ENCODE peak calls at places on chromosomes 1 and 21, in five cellular contexts. One of them, this sample, is unnamed.

GRCh38 chr1:111414756-111415155 is 12.8 kb downstream of the OVGP1 start:
- DNase-seq in IMR-90: no peak
- DNase-seq in tibial nerve: no peak
- DNase-seq in neuronal stem cell: no peak
- DNase-seq in breast epithelium: no peak
- DNase-seq in this sample: no peak

GRCh38 chr1:215146252-215146975 is 63.9 kb downstream of the KCNK2 start:
- DNase-seq in breast epithelium: no peak
- DNase-seq in tibial nerve: peak; percentile 11
- DNase-seq in IMR-90: peak; percentile 64
- DNase-seq in neuronal stem cell: no peak
- DNase-seq in this sample: no peak

GRCh38 chr1:207748737-207749528 is 2.9 kb upstream of the CD46 start:
- DNase-seq in breast epithelium: no peak
- DNase-seq in IMR-90: no peak
- DNase-seq in tibial nerve: no peak
- DNase-seq in neuronal stem cell: no peak
- DNase-seq in this sample: no peak

GRCh38 chr1:204507317-204508105 is 8.7 kb upstream of the MDM4 start:
- DNase-seq in neuronal stem cell: peak; percentile 48
- DNase-seq in breast epithelium: no peak
- DNase-seq in tibial nerve: no peak
- DNase-seq in IMR-90: peak; percentile 22
- DNase-seq in this sample: no peak

GRCh38 chr1:37177230-37177864 is 143.0 kb upstream of the GRIK3 start:
- DNase-seq in tibial nerve: no peak
- DNase-seq in breast epithelium: no peak
- DNase-seq in neuronal stem cell: no peak
- DNase-seq in IMR-90: peak; percentile 1
- DNase-seq in this sample: peak; percentile 37

GRCh38 chr1:55129194-55129728 is 85.9 kb downstream of the USP24 start:
- DNase-seq in IMR-90: peak; percentile 89
- DNase-seq in breast epithelium: no peak
- DNase-seq in neuronal stem cell: no peak
- DNase-seq in tibial nerve: peak; percentile 43
- DNase-seq in this sample: no peak

GRCh38 chr21:26945916-26946315 is 21.0 kb downstream of the ADAMTS5 start:
- DNase-seq in breast epithelium: no peak
- DNase-seq in IMR-90: no peak
- DNase-seq in tibial nerve: no peak
- DNase-seq in neuronal stem cell: no peak
- DNase-seq in this sample: no peak

GRCh38 chr1:223715710-223716103 is 3.4 kb downstream of the CAPN2 start:
- DNase-seq in tibial nerve: no peak
- DNase-seq in breast epithelium: no peak
- DNase-seq in IMR-90: no peak
- DNase-seq in neuronal stem cell: no peak
- DNase-seq in this sample: no peak

GRCh38 chr1:99650773-99651437 is 5.0 kb downstream of the PALMD start:
- DNase-seq in breast epithelium: no peak
- DNase-seq in neuronal stem cell: no peak
- DNase-seq in IMR-90: no peak
- DNase-seq in tibial nerve: no peak
- DNase-seq in this sample: no peak

GRCh38 chr1:53137729-53138128 is 4.7 kb downstream of the SLC1A7 start:
- DNase-seq in IMR-90: no peak
- DNase-seq in neuronal stem cell: no peak
- DNase-seq in tibial nerve: no peak
- DNase-seq in breast epithelium: no peak
- DNase-seq in this sample: no peak

GRCh38 chr1:51516639-51517158 is 2.4 kb downstream of the EPS15 start:
- DNase-seq in neuronal stem cell: no peak
- DNase-seq in IMR-90: peak; percentile 13
- DNase-seq in breast epithelium: no peak
- DNase-seq in tibial nerve: no peak
- DNase-seq in this sample: no peak

GRCh38 chr1:206609229-206609991 is 2.9 kb downstream of the EIF2D start:
- DNase-seq in breast epithelium: no peak
- DNase-seq in tibial nerve: no peak
- DNase-seq in IMR-90: no peak
- DNase-seq in neuronal stem cell: no peak
- DNase-seq in this sample: no peak

GRCh38 chr1:210394281-210394798 is 65.6 kb downstream of the HHAT start:
- DNase-seq in breast epithelium: peak; percentile 83
- DNase-seq in neuronal stem cell: no peak
- DNase-seq in tibial nerve: peak; percentile 9
- DNase-seq in IMR-90: peak; percentile 27
- DNase-seq in this sample: no peak

GRCh38 chr1:115768549-115768948 is at the start of gene CASQ2:
- DNase-seq in neuronal stem cell: no peak
- DNase-seq in tibial nerve: no peak
- DNase-seq in IMR-90: no peak
- DNase-seq in breast epithelium: no peak
- DNase-seq in this sample: no peak

GRCh38 chr1:15786581-15786980 is 20.9 kb downstream of the UQCRHL start:
- DNase-seq in IMR-90: peak; percentile 18
- DNase-seq in tibial nerve: no peak
- DNase-seq in breast epithelium: no peak
- DNase-seq in neuronal stem cell: no peak
- DNase-seq in this sample: no peak

GRCh38 chr1:244231193-244231571 is 180.1 kb downstream of the ZBTB18 start:
- DNase-seq in breast epithelium: no peak
- DNase-seq in neuronal stem cell: no peak
- DNase-seq in IMR-90: no peak
- DNase-seq in tibial nerve: no peak
- DNase-seq in this sample: no peak

GRCh38 chr1:24964811-24965570 is 34.9 kb upstream of the RUNX3 start:
- DNase-seq in breast epithelium: peak; percentile 56
- DNase-seq in neuronal stem cell: no peak
- DNase-seq in tibial nerve: no peak
- DNase-seq in IMR-90: peak; percentile 50
- DNase-seq in this sample: no peak

GRCh38 chr1:203425668-203425999 is 50.0 kb upstream of the PRELP start:
- DNase-seq in IMR-90: peak; percentile 67
- DNase-seq in tibial nerve: no peak
- DNase-seq in breast epithelium: no peak
- DNase-seq in neuronal stem cell: no peak
- DNase-seq in this sample: no peak

GRCh38 chr1:3315991-3316943 is 138.2 kb upstream of the ARHGEF16 start:
- DNase-seq in neuronal stem cell: peak; percentile 36
- DNase-seq in IMR-90: no peak
- DNase-seq in breast epithelium: no peak
- DNase-seq in tibial nerve: no peak
- DNase-seq in this sample: no peak

GRCh38 chr21:44487831-44488230 is 32.5 kb downstream of the LRRC3 start:
- DNase-seq in breast epithelium: no peak
- DNase-seq in IMR-90: peak; percentile 19
- DNase-seq in tibial nerve: no peak
- DNase-seq in neuronal stem cell: no peak
- DNase-seq in this sample: no peak

GRCh38 chr21:43306911-43307676 is 119.8 kb downstream of the SIK1 start:
- DNase-seq in IMR-90: peak; percentile 28
- DNase-seq in neuronal stem cell: no peak
- DNase-seq in tibial nerve: no peak
- DNase-seq in breast epithelium: peak; percentile 71
- DNase-seq in this sample: no peak

GRCh38 chr1:156708245-156708661 is 2.9 kb upstream of the CRABP2 start:
- DNase-seq in IMR-90: no peak
- DNase-seq in breast epithelium: no peak
- DNase-seq in tibial nerve: no peak
- DNase-seq in neuronal stem cell: no peak
- DNase-seq in this sample: no peak

GRCh38 chr1:216140650-216141547 is 282.3 kb downstream of the USH2A start:
- DNase-seq in tibial nerve: no peak
- DNase-seq in breast epithelium: no peak
- DNase-seq in neuronal stem cell: no peak
- DNase-seq in IMR-90: peak; percentile 34
- DNase-seq in this sample: no peak

GRCh38 chr1:182841368-182841988 is 2.3 kb downstream of the DHX9 start:
- DNase-seq in neuronal stem cell: no peak
- DNase-seq in breast epithelium: no peak
- DNase-seq in IMR-90: peak; percentile 72
- DNase-seq in tibial nerve: no peak
- DNase-seq in this sample: no peak

GRCh38 chr1:101884621-101885020 is 112.1 kb downstream of the OLFM3 start:
- DNase-seq in tibial nerve: no peak
- DNase-seq in breast epithelium: no peak
- DNase-seq in IMR-90: no peak
- DNase-seq in neuronal stem cell: no peak
- DNase-seq in this sample: no peak

DNA sequence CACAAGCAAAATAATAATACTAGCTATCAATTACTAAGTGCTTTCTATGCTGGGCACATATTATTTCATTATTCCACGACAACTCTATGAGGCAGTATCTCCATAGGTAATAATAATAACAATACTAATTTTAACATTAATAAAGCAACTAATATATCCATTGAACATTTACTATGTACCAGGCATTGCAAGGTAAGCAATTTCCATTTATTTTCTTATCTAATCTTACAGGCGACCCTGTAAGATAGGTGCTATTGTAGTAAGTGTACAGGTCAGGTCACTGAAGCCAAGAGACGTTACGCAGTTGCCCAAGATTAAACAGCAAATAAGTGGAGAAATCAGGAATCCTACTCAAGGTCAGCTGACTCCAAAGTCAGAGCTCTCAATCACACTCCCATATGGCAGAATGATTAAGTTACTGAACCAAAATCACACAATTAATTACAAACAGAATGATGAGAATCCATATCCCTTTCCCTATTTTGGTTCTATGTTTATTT is 198.4 kb downstream of the SLC45A1 start:
- DNase-seq in breast epithelium: no peak
- DNase-seq in IMR-90: no peak
- DNase-seq in tibial nerve: no peak
- DNase-seq in neuronal stem cell: no peak
- DNase-seq in this sample: no peak
- H3K36me3 ChIP-seq in breast epithelium: no peaks in the 10 kb centered on the region
- H3K36me3 ChIP-seq in IMR-90: peaks cover 4% of the 10 kb centered on the region
- H3K36me3 ChIP-seq in tibial nerve: no peaks in the 10 kb centered on the region
- H3K36me3 ChIP-seq in neuronal stem cell: peaks cover 21% of the 10 kb centered on the region
- H3K36me3 ChIP-seq in this sample: no peaks in the 10 kb centered on the region

GRCh38 chr21:39022035-39022900 is 161.0 kb downstream of the PSMG1 start:
- DNase-seq in IMR-90: no peak
- DNase-seq in tibial nerve: no peak
- DNase-seq in neuronal stem cell: no peak
- DNase-seq in breast epithelium: peak; percentile 26
- DNase-seq in this sample: no peak
- H3K27ac ChIP-seq in IMR-90: peak overlapping the region; percentile 88
- H3K27ac ChIP-seq in tibial nerve: peak overlapping the region; percentile 53
- H3K27ac ChIP-seq in neuronal stem cell: no peak overlapping the region
- H3K27ac ChIP-seq in breast epithelium: peak overlapping the region; percentile 85
- H3K27ac ChIP-seq in this sample: no peak overlapping the region

GRCh38 chr1:193069748-193070394 is 10.5 kb downstream of the RO60 start:
- DNase-seq in IMR-90: no peak
- DNase-seq in neuronal stem cell: no peak
- DNase-seq in tibial nerve: no peak
- DNase-seq in breast epithelium: no peak
- DNase-seq in this sample: no peak

GRCh38 chr1:193068013-193068412 is 8.6 kb downstream of the RO60 start:
- DNase-seq in neuronal stem cell: no peak
- DNase-seq in IMR-90: no peak
- DNase-seq in tibial nerve: no peak
- DNase-seq in breast epithelium: no peak
- DNase-seq in this sample: no peak

GRCh38 chr1:193066606-193067005 is 7.2 kb downstream of the RO60 start:
- DNase-seq in tibial nerve: no peak
- DNase-seq in breast epithelium: no peak
- DNase-seq in IMR-90: no peak
- DNase-seq in neuronal stem cell: no peak
- DNase-seq in this sample: no peak

GRCh38 chr1:193070395-193070753 is 11.0 kb downstream of the RO60 start:
- DNase-seq in IMR-90: no peak
- DNase-seq in tibial nerve: no peak
- DNase-seq in neuronal stem cell: no peak
- DNase-seq in breast epithelium: no peak
- DNase-seq in this sample: no peak

GRCh38 chr1:193070942-193071341 is 11.5 kb downstream of the RO60 start:
- DNase-seq in tibial nerve: no peak
- DNase-seq in neuronal stem cell: no peak
- DNase-seq in IMR-90: no peak
- DNase-seq in breast epithelium: no peak
- DNase-seq in this sample: no peak
- H3K36me3 ChIP-seq in tibial nerve: no peaks in the 10 kb centered on the region
- H3K36me3 ChIP-seq in neuronal stem cell: peaks cover 56% of the 10 kb centered on the region
- H3K36me3 ChIP-seq in IMR-90: peaks cover 8% of the 10 kb centered on the region
- H3K36me3 ChIP-seq in breast epithelium: no peaks in the 10 kb centered on the region
- H3K36me3 ChIP-seq in this sample: no peaks in the 10 kb centered on the region

GRCh38 chr1:10724948-10725852 is 71.2 kb downstream of the CASZ1 start:
- DNase-seq in neuronal stem cell: no peak
- DNase-seq in breast epithelium: peak; percentile 47
- DNase-seq in tibial nerve: no peak
- DNase-seq in IMR-90: peak; percentile 8
- DNase-seq in this sample: no peak
- H3K27ac ChIP-seq in neuronal stem cell: no peak overlapping the region
- H3K27ac ChIP-seq in breast epithelium: peak overlapping the region; percentile 90
- H3K27ac ChIP-seq in tibial nerve: no peak overlapping the region
- H3K27ac ChIP-seq in IMR-90: no peak overlapping the region
- H3K27ac ChIP-seq in this sample: no peak overlapping the region

GRCh38 chr1:42757892-42758275 is 8.9 kb downstream of the P3H1 start:
- DNase-seq in tibial nerve: no peak
- DNase-seq in breast epithelium: no peak
- DNase-seq in IMR-90: no peak
- DNase-seq in neuronal stem cell: no peak
- DNase-seq in this sample: no peak

GRCh38 chr1:42758641-42759040 is 8.2 kb downstream of the P3H1 start:
- DNase-seq in breast epithelium: no peak
- DNase-seq in tibial nerve: no peak
- DNase-seq in IMR-90: no peak
- DNase-seq in neuronal stem cell: no peak
- DNase-seq in this sample: no peak

GRCh38 chr1:42756956-42757891 is 9.6 kb downstream of the P3H1 start:
- DNase-seq in tibial nerve: peak; percentile 15
- DNase-seq in neuronal stem cell: peak; percentile 43
- DNase-seq in IMR-90: peak; percentile 72
- DNase-seq in breast epithelium: no peak
- DNase-seq in this sample: no peak

GRCh38 chr1:42761567-42761966 is 5.3 kb downstream of the P3H1 start:
- DNase-seq in breast epithelium: no peak
- DNase-seq in neuronal stem cell: no peak
- DNase-seq in IMR-90: no peak
- DNase-seq in tibial nerve: no peak
- DNase-seq in this sample: no peak

DNA sequence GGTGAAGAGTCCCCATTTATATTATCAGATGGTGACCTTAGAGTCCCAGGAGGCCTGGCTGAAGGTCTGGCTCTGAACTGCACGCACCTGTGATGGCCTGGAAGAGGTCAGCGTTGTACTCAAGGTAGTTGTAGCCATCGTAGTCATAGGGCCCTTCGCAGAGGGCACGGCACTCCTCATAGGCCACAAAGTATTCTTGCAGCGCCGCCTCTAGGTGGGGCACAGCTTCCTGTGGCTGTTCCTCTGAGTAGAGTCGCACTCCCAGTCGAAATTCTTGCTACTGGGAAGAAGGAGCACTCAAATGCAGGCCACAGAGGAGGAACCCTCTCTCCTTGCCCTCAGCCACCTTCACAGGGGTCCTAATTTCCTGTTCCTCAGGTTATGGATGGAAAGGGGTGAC is 7.7 kb downstream of the P3H1 start:
- DNase-seq in IMR-90: no peak
- DNase-seq in tibial nerve: no peak
- DNase-seq in neuronal stem cell: no peak
- DNase-seq in breast epithelium: no peak
- DNase-seq in this sample: no peak
- H3K36me3 ChIP-seq in IMR-90: peaks cover 51% of the 10 kb centered on the region
- H3K36me3 ChIP-seq in tibial nerve: peaks cover 23% of the 10 kb centered on the region
- H3K36me3 ChIP-seq in neuronal stem cell: peaks cover 80% of the 10 kb centered on the region
- H3K36me3 ChIP-seq in breast epithelium: no peaks in the 10 kb centered on the region
- H3K36me3 ChIP-seq in this sample: peaks cover 13% of the 10 kb centered on the region

This sample was measured in iPS DF 6.9.